ENCODE peak calls at places on chromosomes 5 and 9, in eight cellular contexts. G is NT2/D1, S is SK-N-SH, C is pancreas, Y is testis, P is heart right ventricle, M is astrocyte, N is psoas muscle. V is an unnamed sample.

GRCh38 chr5:126268697-126269315 is 154.4 kb upstream of the GRAMD2B start:
- DNase-seq in Y (no peak), M (peak; percentile 44), S (no peak), N (no peak), G (no peak), P (no peak), C (no peak), V (peak; percentile 50)

GRCh38 chr5:71899865-71900342 is 180.8 kb downstream of the CARTPT start:
- DNase-seq in G (no peak), S (no peak), C (no peak), Y (no peak), N (no peak), P (peak; percentile 32), M (peak; percentile 55), V (peak; percentile 60)

GRCh38 chr5:103120607-103121200 is 603 bp downstream of the PPIP5K2 start:
- DNase-seq in S (peak; percentile 12), G (no peak), C (no peak), P (no peak), Y (no peak), N (no peak), M (peak; percentile 16), V (peak; percentile 39)

GRCh38 chr5:123068368-123068767 is 20.7 kb upstream of the PRDM6 start:
- DNase-seq in G (no peak), C (no peak), Y (no peak), P (no peak), S (no peak), M (no peak), N (no peak), V (no peak)

GRCh38 chr5:34957299-34957698 is 27.9 kb downstream of the DNAJC21 start:
- DNase-seq in P (no peak), Y (no peak), C (no peak), S (no peak), G (no peak), M (no peak), N (no peak), V (no peak)

GRCh38 chr5:72328172-72328571 is 8.0 kb downstream of the PTCD2 start:
- DNase-seq in G (no peak), N (peak; percentile 64), C (no peak), Y (no peak), S (peak; percentile 12), P (peak; percentile 68), M (peak; percentile 66), V (no peak)

GRCh38 chr5:64505769-64506566 is at the start of gene RGS7BP:
- DNase-seq in M (peak; percentile 29), P (peak; percentile 23), Y (peak; percentile 61), C (peak; percentile 18), S (peak; percentile 38), N (peak; percentile 20), G (peak; percentile 25), V (no peak)

GRCh38 chr9:27184556-27185351 is 75.7 kb downstream of the TEK start:
- DNase-seq in M (no peak), Y (no peak), S (no peak), P (peak; percentile 19), C (no peak), N (no peak), G (no peak), V (no peak)

GRCh38 chr5:124932791-124933600 is 186.6 kb upstream of the ZNF608 start:
- DNase-seq in M (peak; percentile 78), N (no peak), S (peak; percentile 53), P (peak; percentile 34), Y (no peak), C (peak; percentile 53), G (no peak), V (no peak)

GRCh38 chr9:99113418-99114048 is 8.6 kb downstream of the TGFBR1 start:
- DNase-seq in P (no peak), N (no peak), Y (no peak), C (no peak), G (no peak), M (no peak), S (no peak), V (no peak)

GRCh38 chr5:151040211-151040747 is 19.9 kb downstream of the GPX3 start:
- DNase-seq in P (no peak), M (no peak), G (no peak), Y (no peak), S (no peak), N (peak; percentile 53), C (no peak), V (no peak)

GRCh38 chr5:7146886-7147285 is 249.1 kb upstream of the ADCY2 start:
- DNase-seq in N (no peak), C (no peak), G (no peak), M (no peak), S (no peak), P (no peak), Y (no peak), V (peak; percentile 42)

GRCh38 chr9:90169490-90169889 is 473.1 kb downstream of the DIRAS2 start:
- DNase-seq in S (no peak), Y (no peak), M (no peak), G (no peak), C (no peak), N (no peak), P (no peak), V (peak; percentile 92)

GRCh38 chr5:140131967-140132409 is 6.3 kb downstream of the IGIP start:
- DNase-seq in M (peak; percentile 96), P (no peak), Y (peak; percentile 14), N (peak; percentile 44), C (no peak), S (no peak), G (no peak), V (no peak)

GRCh38 chr9:126915281-126915816 is 767 bp downstream of the RALGPS1 start:
- DNase-seq in P (no peak), Y (peak; percentile 72), N (peak; percentile 21), C (peak; percentile 87), M (no peak), G (no peak), S (no peak), V (peak; percentile 88)
- H3K4me3 ChIP-seq in P (peak overlapping the region; percentile 50), Y (peak overlapping the region; percentile 84), N (peak overlapping the region; percentile 68), C (peak overlapping the region; percentile 33), M (no peak overlapping the region), G (peak overlapping the region; percentile 36), S (peak overlapping the region; percentile 50), V (peak overlapping the region; percentile 84)

DNA sequence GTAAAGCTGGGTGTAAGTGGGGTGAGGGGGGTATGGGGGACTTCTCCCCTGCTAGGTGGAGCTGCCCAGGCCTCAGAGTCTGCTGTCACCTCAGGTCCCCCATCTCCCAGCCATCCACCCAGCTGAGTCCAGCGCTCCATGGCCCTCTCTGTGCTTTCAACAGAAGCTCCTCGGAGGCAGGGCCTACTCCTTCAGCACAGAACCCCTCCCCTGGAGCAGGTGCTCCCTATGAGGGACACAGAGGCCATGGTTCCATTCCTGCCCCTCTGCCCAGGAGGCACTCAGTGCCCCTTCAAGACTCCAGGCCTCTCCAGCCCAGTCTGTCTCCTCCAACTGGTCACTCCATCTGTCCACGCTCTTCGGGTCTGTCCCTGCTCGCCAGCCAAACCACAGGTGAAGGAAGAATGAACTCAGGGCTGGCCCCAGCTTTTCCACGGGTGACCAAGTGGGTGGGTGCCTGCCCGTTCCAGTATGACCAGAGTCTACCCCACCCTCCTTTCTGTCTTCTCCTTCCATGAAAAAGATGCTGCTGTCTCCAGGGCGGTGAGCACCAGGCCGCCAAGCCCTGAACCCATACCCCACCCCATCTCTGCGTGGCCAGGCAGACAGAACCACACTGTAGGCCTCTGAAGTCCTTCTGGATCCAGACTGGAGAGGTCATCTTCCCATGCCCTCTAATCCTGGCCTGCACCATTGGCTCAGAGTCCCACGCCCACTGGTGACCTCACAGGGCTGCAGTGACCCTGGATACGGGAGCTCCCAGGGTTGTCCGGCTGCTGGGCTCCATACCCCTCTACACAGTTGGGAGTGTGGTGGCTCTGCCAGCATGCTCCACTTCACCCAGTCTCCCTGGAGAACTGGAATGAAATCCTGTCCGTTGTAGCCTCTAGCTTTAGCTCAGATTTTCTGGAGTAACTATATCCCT is 11.9 kb downstream of the GBGT1 start:
- DNase-seq in G (no peak), N (no peak), Y (no peak), M (no peak), S (no peak), P (no peak), C (peak; percentile 22), V (no peak)
- H3K4me1 ChIP-seq in G (peaks cover 16% of the 10 kb centered on the region), N (peaks cover 18% of the 10 kb centered on the region), Y (peaks cover 17% of the 10 kb centered on the region), M (peaks cover 11% of the 10 kb centered on the region), S (no peaks in the 10 kb centered on the region), P (peaks cover 20% of the 10 kb centered on the region), C (no peaks in the 10 kb centered on the region), V (no peaks in the 10 kb centered on the region)

DNA sequence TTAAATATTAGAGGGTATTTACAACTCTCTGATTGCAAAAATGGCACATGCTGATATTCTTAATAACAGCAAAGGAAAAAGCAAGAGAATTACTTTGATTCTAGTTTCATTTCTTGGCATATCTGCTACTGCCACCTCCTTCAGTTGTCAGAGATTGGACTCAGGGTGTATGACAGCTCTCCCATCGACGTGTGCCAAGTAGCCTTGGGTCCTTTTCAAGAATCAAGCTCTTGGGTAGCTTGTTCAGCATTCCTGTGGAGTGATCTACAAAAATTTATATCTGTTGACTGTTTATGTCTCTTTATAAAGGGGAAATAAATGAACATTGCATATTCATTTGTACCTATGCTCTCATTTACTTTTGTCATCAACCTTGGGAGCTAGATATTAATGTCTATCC is 315.6 kb downstream of the PRR16 start:
- DNase-seq in C (no peak), M (peak; percentile 74), N (no peak), Y (no peak), G (no peak), S (no peak), P (no peak), V (no peak)
- H3K4me3 ChIP-seq in C (no peak overlapping the region), M (peak overlapping the region; percentile 48), N (no peak overlapping the region), Y (no peak overlapping the region), G (no peak overlapping the region), S (no peak overlapping the region), P (no peak overlapping the region), V (no peak overlapping the region)

GRCh38 chr5:78591227-78591626 is 57.3 kb downstream of the LHFPL2 start:
- DNase-seq in M (peak; percentile 89), G (no peak), Y (no peak), P (no peak), S (no peak), N (no peak), C (no peak), V (no peak)

GRCh38 chr5:78594014-78594413 is 54.6 kb downstream of the LHFPL2 start:
- DNase-seq in M (no peak), N (no peak), G (no peak), S (no peak), C (no peak), Y (no peak), P (no peak), V (no peak)

GRCh38 chr5:78593465-78593864 is 55.1 kb downstream of the LHFPL2 start:
- DNase-seq in M (no peak), C (no peak), N (no peak), Y (no peak), G (no peak), P (no peak), S (no peak), V (no peak)

GRCh38 chr5:78592735-78593386 is 55.7 kb downstream of the LHFPL2 start:
- DNase-seq in S (no peak), N (no peak), C (no peak), G (no peak), P (no peak), Y (no peak), M (no peak), V (no peak)

DNA sequence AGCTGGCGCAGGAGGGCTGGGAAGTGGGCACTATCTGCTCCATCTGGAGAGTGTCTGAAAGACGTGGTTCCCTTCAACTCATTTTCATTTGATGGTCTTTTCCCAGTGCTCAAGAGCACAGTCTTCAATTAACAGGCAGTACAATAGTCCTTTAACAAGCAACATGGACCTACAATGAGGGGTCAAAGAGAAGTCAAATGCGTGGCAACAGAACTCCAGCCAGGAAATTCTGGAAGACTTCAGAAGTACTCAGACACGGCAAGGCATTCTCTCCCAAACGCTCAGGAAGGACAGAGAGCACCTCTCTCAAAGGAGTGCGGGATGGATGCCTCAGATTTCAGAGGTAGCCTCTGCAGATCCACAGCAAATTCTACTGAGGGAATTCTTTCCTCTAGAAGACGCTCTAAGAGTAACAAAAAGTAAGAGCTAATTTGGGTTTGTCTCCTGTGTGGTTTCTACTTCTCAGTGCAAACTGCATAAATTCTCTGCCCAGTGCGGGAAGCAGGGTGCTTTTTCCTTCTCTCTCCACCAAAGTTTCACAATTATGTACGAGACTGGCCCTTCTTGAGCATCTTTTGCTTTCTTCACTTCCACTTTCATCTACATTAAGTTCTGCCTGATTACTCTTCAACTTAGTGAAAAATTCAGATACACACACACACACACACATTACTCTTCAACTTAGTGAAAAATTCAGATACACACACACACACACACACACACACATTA is 56.4 kb downstream of the LHFPL2 start:
- DNase-seq in M (peak; percentile 62), C (no peak), S (no peak), G (no peak), Y (no peak), N (no peak), P (no peak), V (no peak)
- H3K4me1 ChIP-seq in M (peaks cover 70% of the 10 kb centered on the region), C (peaks cover 48% of the 10 kb centered on the region), S (peaks cover 72% of the 10 kb centered on the region), G (no peaks in the 10 kb centered on the region), Y (peaks cover 40% of the 10 kb centered on the region), N (peaks cover 66% of the 10 kb centered on the region), P (peaks cover 20% of the 10 kb centered on the region), V (no peaks in the 10 kb centered on the region)

V was measured in small intestine.